ENCODE peak calls at places on chromosomes 16 and 17, in ten cellular contexts. C is substantia nigra, M is SHP77 treated with DMSO at 0.1 percent for 48 hours, G is NCI-H345, W is NCI-H446, X is anterior cingulate cortex, O is NCI-H526 treated with DMSO at 0.1 percent for 48 hours, D is breast epithelium, L is GM20000, B is iPS DF 19.7. J is an unnamed sample.

GRCh38 chr17:41666708-41667279 is 21.9 kb upstream of the EIF1 start:
- DNase-seq in C (peak), M (peak), G (peak), W (peak), X (peak), O (peak), D (peak), L (peak), B (no peak), J (peak)

GRCh38 chr17:49723423-49723822 is 15.7 kb upstream of the SLC35B1 start:
- DNase-seq in C (no peak), M (no peak), G (no peak), W (no peak), X (no peak), O (no peak), D (no peak), L (no peak), B (no peak), J (no peak)

GRCh38 chr17:15106540-15106939 is 158.6 kb downstream of the PMP22 start:
- DNase-seq in C (no peak), M (no peak), G (no peak), W (no peak), X (no peak), O (no peak), D (no peak), L (no peak), B (no peak), J (no peak)

GRCh38 chr16:58492066-58492465 is 7.9 kb upstream of the NDRG4 start:
- DNase-seq in C (no peak), M (no peak), G (no peak), W (no peak), X (no peak), O (no peak), D (no peak), L (no peak), B (no peak), J (no peak)

GRCh38 chr17:78873519-78874340 is 29.3 kb downstream of the CEP295NL start:
- DNase-seq in C (peak), M (peak), G (peak), W (peak), X (peak), O (no peak), D (no peak), L (no peak), B (no peak), J (no peak)

GRCh38 chr17:10398352-10398751 is 23.4 kb downstream of the MYH8 start:
- DNase-seq in C (no peak), M (no peak), G (no peak), W (no peak), X (no peak), O (no peak), D (no peak), L (no peak), B (no peak), J (no peak)

GRCh38 chr16:6146874-6147425 is 1049.4 kb upstream of the EEF2KMT start:
- DNase-seq in C (no peak), M (no peak), G (no peak), W (no peak), X (no peak), O (no peak), D (no peak), L (no peak), B (no peak), J (no peak)

GRCh38 chr17:17204041-17204591 is 2.0 kb downstream of the PLD6 start:
- DNase-seq in C (peak), M (no peak), G (no peak), W (peak), X (peak), O (no peak), D (peak), L (no peak), B (no peak), J (no peak)

GRCh38 chr17:64599187-64599676 is 62.9 kb downstream of the SMURF2 start:
- DNase-seq in C (no peak), M (no peak), G (no peak), W (no peak), X (no peak), O (no peak), D (no peak), L (peak), B (no peak), J (peak)

GRCh38 chr16:84059946-84060901 is 17.6 kb upstream of the SLC38A8 start:
- DNase-seq in C (no peak), M (no peak), G (no peak), W (no peak), X (no peak), O (no peak), D (no peak), L (no peak), B (no peak), J (no peak)

GRCh38 chr16:80527297-80527696 is 13.5 kb upstream of the DYNLRB2 start:
- DNase-seq in C (no peak), M (no peak), G (peak), W (no peak), X (no peak), O (peak), D (no peak), L (peak), B (no peak), J (no peak)

GRCh38 chr16:3819741-3820724 is 60.5 kb downstream of the CREBBP start:
- DNase-seq in C (no peak), M (peak), G (peak), W (peak), X (no peak), O (no peak), D (no peak), L (no peak), B (no peak), J (no peak)

GRCh38 chr16:2147378-2147777 is 1.0 kb upstream of the RAB26 start:
- DNase-seq in C (no peak), M (no peak), G (no peak), W (no peak), X (no peak), O (no peak), D (no peak), L (no peak), B (no peak), J (no peak)

GRCh38 chr17:43402078-43402477 is 3.3 kb downstream of the ARL4D start:
- DNase-seq in C (no peak), M (no peak), G (no peak), W (no peak), X (no peak), O (no peak), D (no peak), L (no peak), B (no peak), J (no peak)

GRCh38 chr16:85057212-85057889 is 29.8 kb downstream of the KIAA0513 start:
- DNase-seq in C (no peak), M (no peak), G (peak), W (no peak), X (no peak), O (no peak), D (no peak), L (no peak), B (no peak), J (no peak)

GRCh38 chr16:66908762-66909559 is 9.7 kb downstream of the CDH16 start:
- DNase-seq in C (no peak), M (no peak), G (no peak), W (no peak), X (no peak), O (no peak), D (no peak), L (no peak), B (no peak), J (no peak)

GRCh38 chr17:30558313-30559195 is 81.3 kb downstream of the GOSR1 start:
- DNase-seq in C (no peak), M (no peak), G (no peak), W (no peak), X (no peak), O (no peak), D (peak), L (no peak), B (no peak), J (no peak)

GRCh38 chr16:10497132-10498088 is 83.0 kb downstream of the EMP2 start:
- DNase-seq in C (no peak), M (no peak), G (no peak), W (no peak), X (no peak), O (no peak), D (no peak), L (no peak), B (no peak), J (no peak)

GRCh38 chr16:50213939-50214519 is 52.3 kb upstream of the ADCY7 start:
- DNase-seq in C (no peak), M (no peak), G (peak), W (peak), X (no peak), O (no peak), D (no peak), L (peak), B (no peak), J (no peak)

GRCh38 chr17:66343531-66344078 is 41.2 kb downstream of the PRKCA start:
- DNase-seq in C (no peak), M (no peak), G (no peak), W (no peak), X (no peak), O (no peak), D (no peak), L (no peak), B (no peak), J (no peak)

GRCh38 chr17:78341559-78342437 is 18.1 kb downstream of the SOCS3 start:
- DNase-seq in C (peak), M (no peak), G (peak), W (no peak), X (peak), O (no peak), D (peak), L (peak), B (no peak), J (no peak)

GRCh38 chr17:55005520-55005919 is 37.0 kb downstream of the STXBP4 start:
- DNase-seq in C (no peak), M (no peak), G (no peak), W (peak), X (no peak), O (no peak), D (no peak), L (peak), B (peak), J (no peak)